ENCODE peak calls at places on chromosomes 4 and X, in four cellular contexts. J, F, Z and L are unnamed samples.

GRCh38 chr4:125316781-125317525 is 2.2 kb downstream of the FAT4 start:
- DNase-seq in J (peak), F (peak), Z (peak), L (no peak)

GRCh38 chr4:75653845-75654503 is 19.2 kb downstream of the G3BP2 start:
- DNase-seq in J (no peak), F (no peak), Z (no peak), L (no peak)

GRCh38 chr4:71346710-71347109 is 7.9 kb downstream of the SLC4A4 start:
- DNase-seq in J (no peak), F (no peak), Z (no peak), L (no peak)

GRCh38 chr4:75916091-75916661 is 13.9 kb upstream of the PPEF2 start:
- DNase-seq in J (no peak), F (no peak), Z (no peak), L (no peak)

GRCh38 chr4:184693056-184693455 is 40.8 kb downstream of the CENPU start:
- DNase-seq in J (no peak), F (no peak), Z (no peak), L (no peak)

GRCh38 chrX:6989858-6990257 is 157.7 kb upstream of the STS start:
- DNase-seq in J (no peak), F (no peak), Z (no peak), L (no peak)

GRCh38 chr4:99136329-99136728 is 7.8 kb downstream of the ADH4 start:
- DNase-seq in J (no peak), F (no peak), Z (no peak), L (no peak)

GRCh38 chrX:151019837-151020236 is 36.7 kb downstream of the HMGB3 start:
- DNase-seq in J (no peak), F (no peak), Z (no peak), L (no peak)

GRCh38 chr4:145732416-145732815 is 52.5 kb downstream of the C4orf51 start:
- DNase-seq in J (no peak), F (no peak), Z (no peak), L (no peak)

GRCh38 chr4:129355529-129355928 is 259.6 kb downstream of the C4orf33 start:
- DNase-seq in J (peak), F (no peak), Z (no peak), L (no peak)

GRCh38 chr4:98996056-98996941 is 778 bp downstream of the METAP1 start:
- DNase-seq in J (no peak), F (no peak), Z (no peak), L (no peak)

GRCh38 chrX:23578079-23578478 is 89.2 kb upstream of the PRDX4 start:
- DNase-seq in J (no peak), F (no peak), Z (no peak), L (no peak)

DNA sequence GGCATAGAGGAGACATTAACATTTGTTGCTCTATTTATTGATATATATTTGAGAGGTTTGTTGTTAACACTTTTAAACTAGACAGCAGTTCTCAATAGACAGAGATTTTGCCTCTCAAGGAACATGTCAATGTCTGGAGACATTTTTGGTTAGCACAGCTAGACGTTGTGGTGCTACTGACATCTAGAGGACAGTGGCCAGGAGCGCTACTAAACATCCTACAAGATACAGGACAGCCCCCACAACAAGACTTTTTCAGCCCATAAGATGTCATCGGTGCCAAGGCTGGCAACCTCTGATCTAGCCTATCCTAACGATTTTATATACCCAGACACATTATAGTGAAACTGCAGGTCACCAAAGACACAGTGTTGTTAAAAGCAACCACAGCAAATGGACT is 18.4 kb upstream of the CTSO start:
- DNase-seq in J (no peak), F (no peak), Z (no peak), L (no peak)
- TF ChIP-seq CTCF in J (no peak), F (peak), Z (peak), L (no peak)

GRCh38 chr4:142406051-142406549 is 440.0 kb downstream of the INPP4B start:
- DNase-seq in J (no peak), F (no peak), Z (no peak), L (no peak)

GRCh38 chr4:142407569-142407968 is 438.5 kb downstream of the INPP4B start:
- DNase-seq in J (no peak), F (no peak), Z (no peak), L (no peak)

GRCh38 chr4:142408003-142408441 is 438.1 kb downstream of the INPP4B start:
- DNase-seq in J (no peak), F (no peak), Z (no peak), L (no peak)

GRCh38 chr4:142405021-142405991 is 440.8 kb downstream of the INPP4B start:
- DNase-seq in J (peak), F (peak), Z (peak), L (peak)

GRCh38 chr4:142406917-142407501 is 439.1 kb downstream of the INPP4B start:
- DNase-seq in J (no peak), F (no peak), Z (no peak), L (no peak)
- H3K27ac ChIP-seq in J (peak), F (no peak), Z (no peak), L (peak)

GRCh38 chrX:81528041-81528440 is 326.1 kb downstream of the SH3BGRL start:
- DNase-seq in J (no peak), F (no peak), Z (no peak), L (no peak)
- TF ChIP-seq CTCF in J (no peak), F (no peak), Z (no peak), L (no peak)

GRCh38 chrX:115649461-115650063 is 88.6 kb downstream of the PLS3 start:
- DNase-seq in J (no peak), F (no peak), Z (no peak), L (no peak)

GRCh38 chrX:115650916-115651315 is 89.9 kb downstream of the PLS3 start:
- DNase-seq in J (peak), F (no peak), Z (no peak), L (no peak)

GRCh38 chrX:115652221-115652620 is 91.2 kb downstream of the PLS3 start:
- DNase-seq in J (no peak), F (no peak), Z (no peak), L (no peak)

GRCh38 chrX:115650449-115650848 is 89.5 kb downstream of the PLS3 start:
- DNase-seq in J (no peak), F (no peak), Z (no peak), L (no peak)
- H3K27ac ChIP-seq in J (no peak), F (no peak), Z (no peak), L (no peak)

GRCh38 chr4:64718091-64718490 is 308.8 kb upstream of the TECRL start:
- DNase-seq in J (no peak), F (no peak), Z (no peak), L (no peak)
- TF ChIP-seq CTCF in J (no peak), F (no peak), Z (no peak), L (no peak)